ENCODE peak calls at places on chromosome 13, in five cellular contexts. D is breast epithelium, Q is fibroblast of lung, N is heart left ventricle, E is bronchial epithelial cell. K is an unnamed sample.

GRCh38 chr13:109652536-109652935 is 133.8 kb downstream of the IRS2 start:
- DNase-seq in D (no peak), Q (no peak), N (no peak), E (peak; percentile 85), K (no peak)

GRCh38 chr13:31675521-31675953 is 63.8 kb upstream of the RXFP2 start:
- DNase-seq in D (no peak), E (no peak), Q (peak; percentile 15), N (no peak), K (no peak)

GRCh38 chr13:35565273-35565672 is 88.8 kb upstream of the MAB21L1 start:
- DNase-seq in D (no peak), Q (no peak), N (no peak), E (no peak), K (no peak)

GRCh38 chr13:100443998-100444328 is 144.6 kb downstream of the GGACT start:
- DNase-seq in D (no peak), Q (peak; percentile 38), E (no peak), N (no peak), K (no peak)

GRCh38 chr13:83941669-83942335 is 59.5 kb upstream of the SLITRK1 start:
- DNase-seq in D (no peak), N (no peak), E (peak; percentile 92), Q (peak; percentile 21), K (no peak)

GRCh38 chr13:98173431-98173921 is 3.6 kb downstream of the RNF113B start:
- DNase-seq in Q (peak; percentile 100), E (peak; percentile 56), N (peak; percentile 16), D (no peak), K (no peak)

GRCh38 chr13:99339736-99340392 is 32.7 kb upstream of the GPR183 start:
- DNase-seq in N (no peak), Q (peak; percentile 38), E (peak; percentile 22), D (no peak), K (no peak)

GRCh38 chr13:98286814-98287213 is 109.7 kb upstream of the RNF113B start:
- DNase-seq in D (no peak), N (no peak), E (no peak), Q (no peak), K (no peak)

GRCh38 chr13:99085139-99085845 is 107.4 kb upstream of the DOCK9 start:
- DNase-seq in E (no peak), D (no peak), N (peak; percentile 18), Q (no peak), K (no peak)

GRCh38 chr13:23871616-23872220 is 17.5 kb downstream of the MIPEP start:
- DNase-seq in D (no peak), N (no peak), E (peak; percentile 47), Q (peak; percentile 40), K (no peak)

GRCh38 chr13:114116734-114117133 is 15.7 kb downstream of the RASA3 start:
- DNase-seq in D (no peak), Q (no peak), N (no peak), E (no peak), K (no peak)

GRCh38 chr13:98483636-98484288 is 93.1 kb downstream of the STK24 start:
- DNase-seq in E (no peak), Q (peak; percentile 21), N (no peak), D (no peak), K (no peak)

GRCh38 chr13:75255653-75256052 is 226.3 kb downstream of the TBC1D4 start:
- DNase-seq in D (no peak), E (peak; percentile 32), N (no peak), Q (peak; percentile 11), K (no peak)

GRCh38 chr13:114130131-114130707 is 2.2 kb downstream of the RASA3 start:
- DNase-seq in Q (no peak), E (no peak), D (no peak), N (no peak), K (peak; percentile 37)

GRCh38 chr13:75091707-75092106 is 390.3 kb downstream of the TBC1D4 start:
- DNase-seq in Q (no peak), E (no peak), N (no peak), D (no peak), K (no peak)

GRCh38 chr13:60411983-60412382 is 15.0 kb downstream of the TDRD3 start:
- DNase-seq in Q (peak; percentile 40), N (no peak), E (no peak), D (no peak), K (no peak)

GRCh38 chr13:35857769-35858168 is 273.4 kb downstream of the DCLK1 start:
- DNase-seq in N (no peak), D (no peak), Q (peak; percentile 84), E (no peak), K (no peak)

GRCh38 chr13:32737679-32738078 is 151.4 kb downstream of the PDS5B start:
- DNase-seq in Q (no peak), D (no peak), N (no peak), E (no peak), K (no peak)

GRCh38 chr13:49580980-49581680 is 4.2 kb downstream of the RCBTB1 start:
- DNase-seq in N (no peak), E (peak; percentile 56), Q (no peak), D (no peak), K (no peak)

GRCh38 chr13:102589291-102589822 is 7.4 kb upstream of the TPP2 start:
- DNase-seq in E (no peak), D (no peak), Q (no peak), N (no peak), K (no peak)

GRCh38 chr13:101757446-101758039 is 305.1 kb downstream of the ITGBL1 start:
- DNase-seq in E (peak; percentile 65), D (no peak), N (no peak), Q (peak; percentile 42), K (no peak)

GRCh38 chr13:98454389-98454881 is 122.5 kb downstream of the STK24 start:
- DNase-seq in N (no peak), Q (peak; percentile 89), E (peak; percentile 32), D (no peak), K (no peak)

GRCh38 chr13:98239156-98240076 is 62.3 kb upstream of the RNF113B start:
- DNase-seq in Q (no peak), E (no peak), D (no peak), N (no peak), K (no peak)

GRCh38 chr13:98419786-98420559 is 156.9 kb downstream of the STK24 start:
- DNase-seq in N (no peak), E (no peak), Q (peak; percentile 16), D (no peak), K (no peak)

GRCh38 chr13:101576452-101576851 is 124.0 kb downstream of the ITGBL1 start:
- DNase-seq in Q (peak; percentile 61), E (peak; percentile 62), D (no peak), N (no peak), K (no peak)

GRCh38 chr13:41457589-41458186 is 338 bp downstream of the RGCC start:
- DNase-seq in E (no peak), N (no peak), D (no peak), Q (no peak), K (peak; percentile 62)

GRCh38 chr13:62887046-62887445 is 1471.4 kb upstream of the PCDH20 start:
- DNase-seq in E (no peak), D (no peak), Q (no peak), N (no peak), K (no peak)

DNA sequence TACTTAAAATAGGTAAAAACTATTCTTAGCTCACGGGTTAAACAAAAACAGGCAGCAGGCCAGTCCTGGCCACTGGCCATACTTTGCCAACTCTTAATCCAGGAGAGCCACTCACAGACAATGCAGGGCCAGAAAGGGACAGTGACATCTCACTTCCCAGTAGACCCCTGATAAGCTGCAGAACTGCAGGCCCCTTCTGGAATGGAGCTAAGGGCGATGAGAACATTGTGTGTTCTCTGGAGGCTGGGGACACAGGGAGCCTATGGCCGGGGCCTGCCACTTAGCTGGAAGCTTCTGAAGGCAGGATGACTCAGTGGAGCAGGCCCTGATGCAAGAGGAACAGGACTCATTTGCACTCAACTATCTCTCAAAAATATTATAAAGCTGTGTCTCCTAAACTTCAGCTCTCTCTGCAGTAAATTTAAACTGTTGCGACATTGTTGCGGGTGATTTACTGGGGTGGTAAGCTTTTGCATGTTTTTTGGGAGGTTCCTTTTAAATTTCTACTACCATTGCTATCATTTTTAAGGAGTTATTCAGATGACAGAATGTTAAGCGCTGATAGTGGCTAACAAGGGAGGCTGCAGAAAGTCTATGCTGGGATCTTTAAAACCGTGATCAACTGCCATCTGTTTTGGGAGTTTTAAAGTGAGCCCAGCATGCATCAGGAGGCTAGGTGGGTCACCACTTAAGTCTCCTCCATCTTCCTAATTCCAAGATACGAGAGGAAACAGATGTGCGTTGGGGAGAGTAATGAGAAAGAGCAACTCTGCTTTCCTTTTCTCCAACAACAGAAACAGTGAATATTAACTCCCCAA is 33.2 kb upstream of the KATNAL1 start:
- DNase-seq in Q (peak; percentile 87), E (peak; percentile 75), D (no peak), N (peak; percentile 48), K (no peak)
- H3K4me3 ChIP-seq in Q (no peak overlapping the region), E (no peak overlapping the region), D (peak overlapping the region; percentile 9), N (no peak overlapping the region), K (no peak overlapping the region)

GRCh38 chr13:71240906-71241305 is 626.1 kb downstream of the DACH1 start:
- DNase-seq in N (no peak), D (no peak), E (peak; percentile 24), Q (peak; percentile 19), K (no peak)
- TF ChIP-seq CTCF in N (peak; percentile 33), D (peak; percentile 13), E (peak; percentile 38), Q (peak; percentile 77), K (peak; percentile 46)

GRCh38 chr13:112912726-112913440 is 56.1 kb upstream of the MCF2L start:
- DNase-seq in E (no peak), N (no peak), Q (no peak), D (no peak), K (no peak)

GRCh38 chr13:112911883-112912282 is 57.1 kb upstream of the MCF2L start:
- DNase-seq in E (no peak), D (no peak), N (no peak), Q (no peak), K (no peak)

GRCh38 chr13:112910016-112910415 is 59.0 kb upstream of the MCF2L start:
- DNase-seq in N (no peak), Q (peak; percentile 27), D (no peak), E (no peak), K (no peak)

GRCh38 chr13:112910616-112911280 is 58.3 kb upstream of the MCF2L start:
- DNase-seq in N (no peak), Q (no peak), E (no peak), D (peak; percentile 43), K (peak; percentile 30)

GRCh38 chr13:112911285-112911701 is 57.7 kb upstream of the MCF2L start:
- DNase-seq in E (no peak), Q (no peak), N (no peak), D (no peak), K (no peak)
- H3K27me3 ChIP-seq in E (no peaks in the 10 kb centered on the region), Q (peaks cover 10% of the 10 kb centered on the region), N (no peaks in the 10 kb centered on the region), D (no peaks in the 10 kb centered on the region), K (no peaks in the 10 kb centered on the region)

DNA sequence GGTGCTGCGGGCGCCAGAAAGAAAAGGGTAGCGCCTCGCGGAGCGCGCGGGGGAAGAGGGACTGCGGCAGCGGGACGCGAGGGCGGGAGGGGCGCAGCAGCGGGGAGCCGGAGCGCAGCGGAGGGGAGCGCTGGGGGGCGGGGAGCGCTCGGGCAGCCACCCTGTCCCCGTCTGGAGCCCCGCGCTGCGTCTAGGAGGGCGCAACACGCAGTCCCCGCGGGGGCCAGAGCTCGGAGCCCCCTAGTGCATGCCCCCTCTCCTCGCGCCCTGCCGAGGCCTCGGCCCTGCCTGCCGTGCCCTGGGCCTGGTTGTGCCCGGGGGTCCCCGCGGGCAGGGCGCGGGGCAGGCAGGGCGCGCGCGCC is 37.9 kb downstream of the SOX1 start:
- DNase-seq in D (no peak), Q (no peak), E (no peak), N (no peak), K (no peak)
- H3K4me3 ChIP-seq in D (no peak overlapping the region), Q (no peak overlapping the region), E (no peak overlapping the region), N (no peak overlapping the region), K (no peak overlapping the region)